ENCODE peak calls at places on chromosomes 5 and 9, in four cellular contexts. U is WTC11, X is fibroblast of the aortic adventitia, P is HFF-Myc. J is an unnamed sample.
A peak's percentile ranks its signal among the peaks of the same experiment; 100 is the strongest.

GRCh38 chr9:127873886-127874285 is 3.6 kb downstream of the AK1 start:
- DNase-seq in U (no peak), X (peak; percentile 76), P (no peak), J (no peak)

GRCh38 chr9:135857371-135857786 is 50.0 kb downstream of the CAMSAP1 start:
- DNase-seq in U (no peak), X (peak; percentile 73), P (no peak), J (no peak)

GRCh38 chr9:130845254-130845653 is 10.2 kb downstream of the ABL1 start:
- DNase-seq in U (no peak), X (peak; percentile 49), P (no peak), J (no peak)

GRCh38 chr9:76996700-76997099 is 22.8 kb upstream of the FOXB2 start:
- DNase-seq in U (peak; percentile 72), X (peak; percentile 48), P (no peak), J (peak; percentile 65)

GRCh38 chr9:93898502-93899426 is 56.4 kb downstream of the BARX1 start:
- DNase-seq in U (peak; percentile 5), X (no peak), P (no peak), J (no peak)

GRCh38 chr5:140875085-140876065 is at the start of gene PCDHA12:
- DNase-seq in U (no peak), X (no peak), P (no peak), J (peak; percentile 34)

GRCh38 chr5:127353761-127354160 is 63.2 kb downstream of the MEGF10 start:
- DNase-seq in U (no peak), X (no peak), P (no peak), J (no peak)

GRCh38 chr5:2207416-2207950 is 324.8 kb upstream of the IRX4 start:
- DNase-seq in U (no peak), X (no peak), P (no peak), J (no peak)

GRCh38 chr5:856531-857425 is 6.0 kb upstream of the ZDHHC11 start:
- DNase-seq in U (no peak), X (no peak), P (no peak), J (no peak)

GRCh38 chr5:8413975-8414374 is 545.0 kb downstream of the MTRR start:
- DNase-seq in U (no peak), X (no peak), P (no peak), J (no peak)

GRCh38 chr9:113580041-113580953 is 116.8 kb downstream of the RGS3 start:
- DNase-seq in U (no peak), X (peak; percentile 70), P (no peak), J (no peak)

GRCh38 chr5:176695073-176695472 is 47.8 kb downstream of the TSPAN17 start:
- DNase-seq in U (no peak), X (no peak), P (no peak), J (no peak)

GRCh38 chr5:176694631-176695030 is 47.3 kb downstream of the TSPAN17 start:
- DNase-seq in U (no peak), X (no peak), P (no peak), J (no peak)

GRCh38 chr5:176700239-176700847 is 53.1 kb downstream of the TSPAN17 start:
- DNase-seq in U (peak; percentile 70), X (no peak), P (no peak), J (peak; percentile 44)

GRCh38 chr5:176697929-176698520 is 50.7 kb downstream of the TSPAN17 start:
- DNase-seq in U (peak; percentile 59), X (no peak), P (no peak), J (peak; percentile 51)

GRCh38 chr5:176697267-176697928 is 50.1 kb downstream of the TSPAN17 start:
- DNase-seq in U (no peak), X (no peak), P (no peak), J (no peak)
- TF ChIP-seq CTCF in U (no peak), X (no peak), P (no peak), J (no peak)

DNA sequence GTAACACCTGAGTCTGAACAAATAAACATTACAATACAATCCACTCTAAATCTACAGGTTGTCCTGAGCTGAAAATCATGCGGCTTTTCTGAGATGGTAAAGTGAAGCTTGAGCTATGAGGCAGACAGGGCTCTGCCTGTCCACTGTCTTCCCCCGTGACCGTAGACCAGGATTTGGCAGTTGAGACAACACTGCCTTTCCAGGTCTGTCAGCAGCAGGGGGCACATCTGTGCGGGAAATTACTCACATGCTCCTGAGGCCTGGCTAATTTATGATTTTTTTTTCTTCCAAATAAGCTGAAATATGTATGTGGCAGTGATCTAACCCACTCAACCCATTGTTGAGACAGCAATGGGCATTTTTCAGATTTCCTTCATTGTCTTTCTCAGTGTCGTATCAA is 307.9 kb downstream of the FBXL7 start:
- DNase-seq in U (peak; percentile 22), X (peak; percentile 66), P (no peak), J (no peak)
- TF ChIP-seq CTCF in U (no peak), X (peak; percentile 40), P (peak; percentile 30), J (no peak)

GRCh38 chr5:77143998-77144836 is 57.1 kb upstream of the ZBED3 start:
- DNase-seq in U (peak; percentile 73), X (peak; percentile 70), P (peak; percentile 43), J (peak; percentile 68)
- TF ChIP-seq CTCF in U (peak; percentile 53), X (peak; percentile 82), P (peak; percentile 89), J (peak; percentile 83)

DNA sequence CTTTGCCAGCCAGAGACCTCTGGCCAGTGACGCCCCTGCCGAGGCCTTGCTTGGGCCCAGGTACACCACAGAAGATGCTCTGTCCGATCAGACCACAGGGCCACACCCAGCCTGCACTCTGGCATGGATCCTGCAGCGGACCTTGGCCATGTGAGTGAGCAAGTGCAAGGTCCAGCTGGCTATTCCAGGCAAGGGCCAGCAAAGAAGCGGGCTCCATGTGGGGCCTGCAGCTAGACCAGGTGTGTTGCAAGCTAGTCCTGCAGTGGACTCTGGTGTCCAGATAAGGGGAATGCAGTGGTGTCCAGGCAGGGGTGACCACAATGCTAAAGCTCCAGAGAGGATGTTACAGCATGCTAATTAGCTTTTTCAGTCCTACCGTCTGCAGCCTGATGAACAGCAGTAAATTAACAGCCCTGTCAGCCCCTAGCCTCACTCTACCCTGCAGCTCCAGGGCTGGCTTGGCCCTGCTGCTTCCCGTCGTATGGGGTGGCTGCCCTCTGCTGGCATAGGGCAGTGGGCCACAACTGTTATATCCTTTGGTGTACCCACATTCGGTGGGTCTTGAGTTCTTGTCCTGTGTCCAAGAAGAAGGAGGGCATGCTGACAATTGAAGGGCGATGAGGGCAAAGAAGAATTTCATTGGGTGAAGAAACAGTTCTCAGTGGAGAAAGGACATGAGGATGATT is 284.5 kb upstream of the POU5F2 start:
- DNase-seq in U (peak; percentile 16), X (no peak), P (no peak), J (peak; percentile 11)
- TF ChIP-seq CTCF in U (no peak), X (no peak), P (no peak), J (peak; percentile 20)

GRCh38 chr5:154868702-154869101 is 10.3 kb downstream of the CNOT8 start:
- DNase-seq in U (peak; percentile 42), X (no peak), P (no peak), J (no peak)
- TF ChIP-seq CTCF in U (no peak), X (no peak), P (peak; percentile 11), J (peak; percentile 12)

GRCh38 chr9:22718653-22719052 is 272.0 kb downstream of the DMRTA1 start:
- DNase-seq in U (no peak), X (no peak), P (no peak), J (no peak)
- TF ChIP-seq CTCF in U (no peak), X (peak; percentile 22), P (no peak), J (peak; percentile 26)

GRCh38 chr9:134267305-134268265 is 58.7 kb upstream of the RXRA start:
- DNase-seq in U (peak; percentile 40), X (no peak), P (no peak), J (no peak)
- TF ChIP-seq CTCF in U (no peak), X (no peak), P (no peak), J (no peak)

GRCh38 chr5:89255845-89256463 is 373.0 kb upstream of the MEF2C start:
- DNase-seq in U (no peak), X (peak; percentile 68), P (peak; percentile 56), J (no peak)

GRCh38 chr5:89263846-89264245 is 380.9 kb upstream of the MEF2C start:
- DNase-seq in U (no peak), X (no peak), P (no peak), J (no peak)

GRCh38 chr5:89265511-89266169 is 382.7 kb upstream of the MEF2C start:
- DNase-seq in U (no peak), X (peak; percentile 73), P (no peak), J (no peak)

GRCh38 chr5:89262030-89262429 is 379.0 kb upstream of the MEF2C start:
- DNase-seq in U (no peak), X (no peak), P (no peak), J (no peak)

DNA sequence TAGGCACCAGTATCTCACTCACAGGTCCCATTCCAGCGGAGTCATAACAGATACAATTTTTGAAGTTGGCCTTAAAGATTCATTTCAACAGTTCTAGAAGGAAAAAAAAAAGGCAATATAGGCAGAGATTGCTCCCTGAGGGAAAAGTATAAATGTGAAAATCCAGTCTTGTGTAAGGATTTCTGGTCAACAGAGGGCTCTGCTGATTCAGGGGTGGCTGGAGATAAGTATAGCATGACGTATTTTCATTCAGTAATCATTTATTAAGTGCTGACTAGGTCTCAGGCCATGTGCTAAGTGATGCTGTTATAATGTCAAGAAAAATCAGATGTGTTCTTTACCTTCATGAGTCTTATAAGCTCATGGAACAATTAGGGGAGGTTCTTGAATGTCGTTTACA is 377.3 kb upstream of the MEF2C start:
- DNase-seq in U (no peak), X (peak; percentile 58), P (no peak), J (no peak)
- TF ChIP-seq CTCF in U (no peak), X (peak; percentile 25), P (no peak), J (no peak)

DNA sequence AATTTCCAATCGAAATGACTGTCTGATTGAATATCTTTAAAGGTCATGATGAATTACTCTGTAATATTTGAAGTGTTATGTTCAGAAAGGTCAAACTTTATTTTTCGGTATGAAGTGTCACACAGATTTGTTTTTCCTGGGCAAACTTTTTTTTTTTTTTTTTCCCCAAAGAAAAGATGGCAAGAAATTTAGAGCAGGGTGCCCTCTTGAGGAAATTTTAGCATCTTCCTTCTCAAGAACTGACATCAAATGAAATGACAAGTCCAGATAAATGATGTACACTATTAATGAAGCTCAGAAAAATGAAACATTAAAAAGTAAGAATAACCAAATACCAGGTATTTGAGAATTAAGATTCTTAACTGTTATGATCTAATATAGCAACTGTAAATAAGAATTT is 123.6 kb downstream of the INVS start:
- DNase-seq in U (no peak), X (peak; percentile 66), P (no peak), J (no peak)
- TF ChIP-seq CTCF in U (no peak), X (peak; percentile 52), P (peak; percentile 24), J (no peak)